ENCODE peak calls at places on chromosomes 2 and 18, in six cellular contexts. L is neuronal stem cell, Z is IMR-90, R is H9, V is mesenchymal stem cell, S is H1. P is an unnamed sample. For H3K9me3, the result is how much of the 10 kb centered on the place peaks cover.

GRCh38 chr2:42792583-42793313 is at the start of gene HAAO:
- DNase-seq in Z (no peak), R (peak), L (peak), S (no peak), V (peak), P (peak)

GRCh38 chr2:24269270-24269669 is 91.1 kb downstream of the ITSN2 start:
- DNase-seq in R (no peak), L (no peak), Z (peak), S (no peak), V (peak), P (no peak)

GRCh38 chr2:100321881-100322820 is at the start of gene LONRF2:
- DNase-seq in R (peak), Z (no peak), S (no peak), V (peak), L (peak), P (peak)

GRCh38 chr2:65026154-65026553 is 30.1 kb upstream of the CEP68 start:
- DNase-seq in S (no peak), R (no peak), L (no peak), V (no peak), Z (no peak), P (no peak)

GRCh38 chr18:32661486-32662299 is 111.1 kb downstream of the KLHL14 start:
- DNase-seq in R (no peak), L (no peak), S (no peak), V (peak), Z (no peak), P (peak)

GRCh38 chr2:85175369-85176299 is 42.4 kb downstream of the TCF7L1 start:
- DNase-seq in R (no peak), V (peak), L (no peak), S (no peak), Z (peak), P (no peak)

GRCh38 chr2:171482877-171483276 is 39.4 kb upstream of the CYBRD1 start:
- DNase-seq in L (peak), S (peak), R (peak), Z (peak), V (no peak), P (peak)

GRCh38 chr2:49035477-49035876 is 118.8 kb downstream of the FSHR start:
- DNase-seq in L (no peak), V (no peak), S (no peak), Z (no peak), R (no peak), P (no peak)

GRCh38 chr2:75241696-75242095 is 42.4 kb upstream of the TACR1 start:
- DNase-seq in S (no peak), R (no peak), L (no peak), V (no peak), Z (peak), P (peak)

GRCh38 chr2:130836501-130837174 is at the start of gene ARHGEF4:
- DNase-seq in Z (no peak), R (peak), S (no peak), L (peak), V (no peak), P (peak)

GRCh38 chr2:220673475-220673874 is 898.6 kb downstream of the EPHA4 start:
- DNase-seq in V (no peak), R (no peak), L (no peak), S (no peak), Z (no peak), P (no peak)

GRCh38 chr2:238589591-238590460 is 163.1 kb downstream of the ASB1 start:
- DNase-seq in V (no peak), R (peak), L (no peak), S (no peak), Z (no peak), P (no peak)

GRCh38 chr2:7992612-7993596 is 689.0 kb upstream of the ID2 start:
- DNase-seq in V (peak), L (no peak), Z (peak), R (no peak), S (no peak), P (no peak)

GRCh38 chr2:190713476-190713875 is 64.6 kb downstream of the NAB1 start:
- DNase-seq in Z (peak), L (no peak), R (no peak), V (no peak), S (no peak), P (no peak)

GRCh38 chr2:33033524-33034150 is 86.9 kb downstream of the LTBP1 start:
- DNase-seq in V (peak), S (no peak), R (no peak), Z (peak), L (peak), P (no peak)

GRCh38 chr2:109129921-109130725 is 1.1 kb downstream of the SH3RF3 start:
- DNase-seq in L (no peak), R (peak), V (peak), Z (peak), S (no peak), P (no peak)

GRCh38 chr18:27057459-27058302 is 127.4 kb downstream of the CHST9 start:
- DNase-seq in S (no peak), L (no peak), Z (no peak), V (no peak), R (no peak), P (no peak)

GRCh38 chr2:27014771-27015433 is 17.9 kb upstream of the TMEM214 start:
- DNase-seq in V (no peak), L (no peak), S (no peak), R (no peak), Z (no peak), P (no peak)

GRCh38 chr2:43759195-43759594 is 14.6 kb upstream of the DYNC2LI1 start:
- DNase-seq in S (no peak), V (peak), Z (peak), L (no peak), R (no peak), P (no peak)

GRCh38 chr18:35376742-35377695 is at the start of gene ZNF396:
- DNase-seq in Z (peak), R (peak), L (peak), V (peak), S (peak), P (peak)

GRCh38 chr18:63879684-63880083 is 7.8 kb upstream of the SERPINB2 start:
- DNase-seq in R (no peak), V (peak), S (no peak), L (no peak), Z (peak), P (peak)

GRCh38 chr2:207394812-207395534 is 134.8 kb upstream of the CREB1 start:
- DNase-seq in Z (peak), V (peak), R (no peak), S (no peak), L (no peak), P (peak)

GRCh38 chr2:85585781-85586105 is 1.5 kb downstream of the VAMP5 start:
- DNase-seq in S (no peak), Z (peak), L (no peak), R (no peak), V (peak), P (peak)

GRCh38 chr2:212941361-212941760 is 210.1 kb downstream of the IKZF2 start:
- DNase-seq in S (no peak), L (no peak), V (no peak), Z (no peak), R (no peak), P (no peak)

GRCh38 chr2:194380011-194380410 is 1277.0 kb upstream of the SLC39A10 start:
- DNase-seq in S (no peak), V (no peak), Z (no peak), L (no peak), R (no peak), P (no peak)

GRCh38 chr2:194383404-194383803 is 1273.6 kb upstream of the SLC39A10 start:
- DNase-seq in R (no peak), Z (no peak), S (no peak), L (peak), V (peak), P (peak)

GRCh38 chr2:194385376-194385775 is 1271.7 kb upstream of the SLC39A10 start:
- DNase-seq in R (no peak), S (no peak), Z (no peak), V (no peak), L (no peak), P (no peak)

GRCh38 chr2:194382221-194382620 is 1274.8 kb upstream of the SLC39A10 start:
- DNase-seq in V (no peak), S (no peak), L (no peak), Z (no peak), R (no peak), P (no peak)
- H3K9me3 ChIP-seq in V (half or more), S (under half), L (under half), Z (under half), R (under half), P (under half)

DNA sequence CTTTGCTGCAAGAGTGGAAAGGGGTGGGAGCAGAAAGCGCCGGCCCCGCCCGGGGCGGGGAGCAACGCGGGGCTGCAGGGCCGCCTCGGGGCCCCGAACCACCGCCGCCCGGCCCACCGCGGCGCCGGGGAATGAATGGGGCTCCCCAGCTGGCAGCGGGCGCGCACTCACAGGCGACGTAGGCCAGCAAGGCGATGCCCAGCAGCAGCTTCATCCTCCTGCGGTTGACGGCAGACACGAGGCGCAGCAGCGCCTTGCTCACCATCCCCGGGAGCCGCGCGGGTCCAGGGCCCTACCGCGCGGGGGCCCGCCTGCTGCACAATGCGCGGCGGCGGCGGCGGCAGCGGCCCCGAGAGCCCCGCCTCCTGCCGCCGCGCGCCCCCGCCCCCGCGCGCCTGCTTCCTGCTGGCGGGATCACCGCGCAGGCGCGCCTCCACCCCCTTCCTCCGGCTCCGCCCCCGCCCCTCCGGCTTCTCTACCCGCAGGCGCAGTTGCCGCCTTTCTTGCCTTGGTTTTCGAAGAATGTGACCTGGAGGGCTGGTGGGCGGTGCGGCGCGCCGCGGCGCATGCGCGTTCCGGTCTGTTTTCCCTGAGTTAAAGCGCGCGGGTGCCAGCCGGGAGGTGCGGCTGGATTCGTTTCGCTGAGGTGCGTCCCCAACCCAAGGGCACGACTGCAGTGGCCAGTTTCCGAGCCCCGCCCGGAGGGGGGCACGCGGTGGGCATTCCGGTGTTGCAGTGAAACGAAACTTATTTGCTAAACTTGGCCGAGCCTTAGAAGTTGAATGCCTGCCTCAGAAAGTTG is at the start of gene UXS1:
- DNase-seq in L (peak), S (peak), Z (peak), R (peak), V (peak), P (peak)
- H2AFZ ChIP-seq in L (peak), S (no peak), Z (peak), R (no peak), V (peak), P (peak)

GRCh38 chr2:60549250-60550150 is 4.0 kb downstream of the BCL11A start:
- DNase-seq in Z (no peak), S (no peak), V (peak), L (no peak), R (no peak), P (no peak)
- H2BK120ac ChIP-seq in Z (no peak), S (peak), V (no peak), L (no peak), R (no peak), P (peak)

GRCh38 chr2:229417906-229418305 is 146.8 kb upstream of the PID1 start:
- DNase-seq in L (peak), S (no peak), Z (no peak), V (no peak), R (peak), P (no peak)

GRCh38 chr2:229412686-229413085 is 141.6 kb upstream of the PID1 start:
- DNase-seq in S (no peak), Z (no peak), R (no peak), V (no peak), L (no peak), P (no peak)

GRCh38 chr2:229416116-229416694 is 145.1 kb upstream of the PID1 start:
- DNase-seq in Z (peak), V (peak), R (no peak), L (no peak), S (no peak), P (peak)

GRCh38 chr2:229417176-229417575 is 146.1 kb upstream of the PID1 start:
- DNase-seq in S (no peak), V (no peak), R (no peak), L (no peak), Z (no peak), P (no peak)

GRCh38 chr2:229414631-229415030 is 143.5 kb upstream of the PID1 start:
- DNase-seq in V (no peak), Z (no peak), L (no peak), R (no peak), S (no peak), P (no peak)
- H3K9me3 ChIP-seq in V (under half), Z (under half), L (under half), R (under half), S (under half), P (under half)

GRCh38 chr18:48116017-48116416 is 185.6 kb upstream of the SMAD2 start:
- DNase-seq in L (no peak), V (no peak), Z (no peak), R (no peak), S (no peak), P (no peak)

GRCh38 chr18:48121752-48122151 is 191.3 kb upstream of the SMAD2 start:
- DNase-seq in L (no peak), V (no peak), S (no peak), R (no peak), Z (no peak), P (no peak)

GRCh38 chr18:48113691-48114090 is 183.2 kb upstream of the SMAD2 start:
- DNase-seq in V (no peak), Z (no peak), L (no peak), S (no peak), R (no peak), P (no peak)

GRCh38 chr18:48119204-48119603 is 188.7 kb upstream of the SMAD2 start:
- DNase-seq in Z (no peak), L (no peak), V (no peak), R (no peak), S (no peak), P (no peak)

DNA sequence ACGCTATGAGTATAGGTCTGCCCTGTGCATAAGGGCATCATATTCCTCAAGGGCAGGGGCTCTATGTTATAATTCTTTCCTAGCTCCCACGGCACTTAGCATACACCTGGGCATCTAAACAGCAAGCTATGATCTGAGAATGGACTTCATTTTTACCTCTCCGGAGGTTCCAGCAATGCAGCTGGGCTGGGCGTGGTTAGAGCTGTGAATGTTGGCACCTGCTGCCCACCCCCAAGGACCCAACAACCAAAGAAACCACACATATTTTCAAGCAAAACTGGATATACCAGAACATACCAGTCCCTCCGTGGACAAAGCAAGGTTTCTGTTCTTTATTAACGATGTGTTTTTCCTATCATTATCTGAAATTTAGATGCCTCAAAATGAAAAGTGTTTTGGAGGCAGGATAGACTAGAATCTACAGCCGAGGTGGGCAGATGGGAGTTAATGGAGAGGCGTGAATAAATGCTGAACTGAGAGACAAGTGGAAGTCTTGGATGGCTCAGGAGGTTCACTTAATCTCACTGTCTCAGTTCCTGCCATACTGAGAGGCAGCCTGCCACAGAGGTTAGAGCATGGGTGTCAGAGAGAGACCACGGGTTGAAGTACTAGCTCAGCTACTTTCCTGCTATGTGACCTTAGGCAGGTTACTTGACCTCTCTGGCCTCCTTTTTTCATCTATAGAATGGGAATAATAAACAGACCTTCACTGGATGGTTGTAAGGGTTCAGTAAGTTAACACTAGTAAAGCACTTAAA is 186.6 kb upstream of the SMAD2 start:
- DNase-seq in Z (no peak), V (no peak), L (no peak), S (no peak), R (no peak), P (no peak)
- H2AFZ ChIP-seq in Z (no peak), V (no peak), L (no peak), S (no peak), R (no peak), P (no peak)